ENCODE peak calls at places on chromosomes 5 and 9, in nine cellular contexts. One of them, this sample, is unnamed.

GRCh38 chr5:92641031-92641962 is 939.7 kb downstream of the NR2F1-AS1 start:
- DNase-seq in CD8-positive, alpha-beta T cell: no peak
- DNase-seq in nucleus accumbens: no peak
- DNase-seq in mesothelial cell of epicardium: no peak
- DNase-seq in CD4-positive, alpha-beta T cell: no peak
- DNase-seq in cardiac muscle cell: peak
- DNase-seq in NCI-H1092 treated with DMSO at 0.1 percent for 48 hours: peak
- DNase-seq in HT1080: peak
- DNase-seq in MM.1S: peak
- DNase-seq in this sample: peak

GRCh38 chr9:17597977-17598376 is 19.1 kb downstream of the SH3GL2 start:
- DNase-seq in HT1080: no peak
- DNase-seq in nucleus accumbens: no peak
- DNase-seq in CD4-positive, alpha-beta T cell: no peak
- DNase-seq in NCI-H1092 treated with DMSO at 0.1 percent for 48 hours: no peak
- DNase-seq in mesothelial cell of epicardium: no peak
- DNase-seq in MM.1S: no peak
- DNase-seq in cardiac muscle cell: no peak
- DNase-seq in CD8-positive, alpha-beta T cell: no peak
- DNase-seq in this sample: no peak

GRCh38 chr5:155013526-155013925 is at the start of gene KIF4B:
- DNase-seq in NCI-H1092 treated with DMSO at 0.1 percent for 48 hours: no peak
- DNase-seq in MM.1S: no peak
- DNase-seq in mesothelial cell of epicardium: no peak
- DNase-seq in HT1080: no peak
- DNase-seq in cardiac muscle cell: no peak
- DNase-seq in nucleus accumbens: no peak
- DNase-seq in CD4-positive, alpha-beta T cell: no peak
- DNase-seq in CD8-positive, alpha-beta T cell: no peak
- DNase-seq in this sample: no peak

GRCh38 chr9:32969270-32969669 is 32.2 kb downstream of the APTX start:
- DNase-seq in cardiac muscle cell: no peak
- DNase-seq in MM.1S: no peak
- DNase-seq in nucleus accumbens: no peak
- DNase-seq in mesothelial cell of epicardium: no peak
- DNase-seq in CD8-positive, alpha-beta T cell: no peak
- DNase-seq in HT1080: peak
- DNase-seq in NCI-H1092 treated with DMSO at 0.1 percent for 48 hours: no peak
- DNase-seq in CD4-positive, alpha-beta T cell: no peak
- DNase-seq in this sample: peak

GRCh38 chr5:38453506-38453905 is 102.9 kb downstream of the LIFR start:
- DNase-seq in nucleus accumbens: no peak
- DNase-seq in HT1080: peak
- DNase-seq in NCI-H1092 treated with DMSO at 0.1 percent for 48 hours: no peak
- DNase-seq in CD8-positive, alpha-beta T cell: peak
- DNase-seq in CD4-positive, alpha-beta T cell: peak
- DNase-seq in cardiac muscle cell: no peak
- DNase-seq in MM.1S: peak
- DNase-seq in mesothelial cell of epicardium: no peak
- DNase-seq in this sample: no peak

GRCh38 chr5:105849701-105850100 is 1821.0 kb downstream of the EFNA5 start:
- DNase-seq in NCI-H1092 treated with DMSO at 0.1 percent for 48 hours: no peak
- DNase-seq in CD8-positive, alpha-beta T cell: no peak
- DNase-seq in mesothelial cell of epicardium: no peak
- DNase-seq in nucleus accumbens: no peak
- DNase-seq in MM.1S: no peak
- DNase-seq in HT1080: no peak
- DNase-seq in CD4-positive, alpha-beta T cell: no peak
- DNase-seq in cardiac muscle cell: no peak
- DNase-seq in this sample: peak

GRCh38 chr5:42522783-42523182 is 99.5 kb downstream of the GHR start:
- DNase-seq in nucleus accumbens: no peak
- DNase-seq in mesothelial cell of epicardium: no peak
- DNase-seq in MM.1S: no peak
- DNase-seq in CD4-positive, alpha-beta T cell: no peak
- DNase-seq in NCI-H1092 treated with DMSO at 0.1 percent for 48 hours: no peak
- DNase-seq in cardiac muscle cell: no peak
- DNase-seq in HT1080: no peak
- DNase-seq in CD8-positive, alpha-beta T cell: no peak
- DNase-seq in this sample: no peak

GRCh38 chr5:34898258-34898895 is 16.9 kb downstream of the RAD1 start:
- DNase-seq in HT1080: peak
- DNase-seq in mesothelial cell of epicardium: peak
- DNase-seq in CD8-positive, alpha-beta T cell: peak
- DNase-seq in NCI-H1092 treated with DMSO at 0.1 percent for 48 hours: peak
- DNase-seq in nucleus accumbens: peak
- DNase-seq in cardiac muscle cell: peak
- DNase-seq in CD4-positive, alpha-beta T cell: peak
- DNase-seq in MM.1S: peak
- DNase-seq in this sample: peak

GRCh38 chr5:73678807-73679206 is 52.8 kb downstream of the ARHGEF28 start:
- DNase-seq in CD4-positive, alpha-beta T cell: no peak
- DNase-seq in NCI-H1092 treated with DMSO at 0.1 percent for 48 hours: no peak
- DNase-seq in MM.1S: no peak
- DNase-seq in cardiac muscle cell: no peak
- DNase-seq in nucleus accumbens: no peak
- DNase-seq in mesothelial cell of epicardium: no peak
- DNase-seq in HT1080: no peak
- DNase-seq in CD8-positive, alpha-beta T cell: no peak
- DNase-seq in this sample: no peak

GRCh38 chr9:37026085-37026935 is 7.8 kb downstream of the PAX5 start:
- DNase-seq in CD4-positive, alpha-beta T cell: no peak
- DNase-seq in mesothelial cell of epicardium: no peak
- DNase-seq in cardiac muscle cell: no peak
- DNase-seq in HT1080: no peak
- DNase-seq in MM.1S: no peak
- DNase-seq in NCI-H1092 treated with DMSO at 0.1 percent for 48 hours: peak
- DNase-seq in nucleus accumbens: no peak
- DNase-seq in CD8-positive, alpha-beta T cell: no peak
- DNase-seq in this sample: peak

GRCh38 chr5:132176543-132176945 is 51.1 kb downstream of the P4HA2 start:
- DNase-seq in HT1080: no peak
- DNase-seq in nucleus accumbens: no peak
- DNase-seq in mesothelial cell of epicardium: no peak
- DNase-seq in MM.1S: peak
- DNase-seq in CD8-positive, alpha-beta T cell: no peak
- DNase-seq in NCI-H1092 treated with DMSO at 0.1 percent for 48 hours: no peak
- DNase-seq in CD4-positive, alpha-beta T cell: no peak
- DNase-seq in cardiac muscle cell: no peak
- DNase-seq in this sample: no peak

GRCh38 chr9:127081250-127082185 is 40.9 kb downstream of the ANGPTL2 start:
- DNase-seq in MM.1S: no peak
- DNase-seq in HT1080: no peak
- DNase-seq in mesothelial cell of epicardium: no peak
- DNase-seq in nucleus accumbens: no peak
- DNase-seq in CD8-positive, alpha-beta T cell: no peak
- DNase-seq in CD4-positive, alpha-beta T cell: no peak
- DNase-seq in NCI-H1092 treated with DMSO at 0.1 percent for 48 hours: no peak
- DNase-seq in cardiac muscle cell: no peak
- DNase-seq in this sample: no peak

GRCh38 chr9:110214090-110214489 is 6.1 kb upstream of the C9orf152 start:
- DNase-seq in NCI-H1092 treated with DMSO at 0.1 percent for 48 hours: no peak
- DNase-seq in CD8-positive, alpha-beta T cell: no peak
- DNase-seq in cardiac muscle cell: no peak
- DNase-seq in CD4-positive, alpha-beta T cell: no peak
- DNase-seq in nucleus accumbens: no peak
- DNase-seq in HT1080: peak
- DNase-seq in mesothelial cell of epicardium: no peak
- DNase-seq in MM.1S: no peak
- DNase-seq in this sample: peak

GRCh38 chr5:76413746-76414145 is 10.7 kb downstream of the IQGAP2 start:
- DNase-seq in nucleus accumbens: no peak
- DNase-seq in HT1080: no peak
- DNase-seq in CD4-positive, alpha-beta T cell: no peak
- DNase-seq in CD8-positive, alpha-beta T cell: no peak
- DNase-seq in mesothelial cell of epicardium: no peak
- DNase-seq in MM.1S: no peak
- DNase-seq in cardiac muscle cell: no peak
- DNase-seq in NCI-H1092 treated with DMSO at 0.1 percent for 48 hours: no peak
- DNase-seq in this sample: no peak

GRCh38 chr9:98767915-98768314 is 28.4 kb downstream of the ANKS6 start:
- DNase-seq in nucleus accumbens: no peak
- DNase-seq in HT1080: no peak
- DNase-seq in cardiac muscle cell: no peak
- DNase-seq in MM.1S: no peak
- DNase-seq in NCI-H1092 treated with DMSO at 0.1 percent for 48 hours: no peak
- DNase-seq in mesothelial cell of epicardium: no peak
- DNase-seq in CD4-positive, alpha-beta T cell: no peak
- DNase-seq in CD8-positive, alpha-beta T cell: no peak
- DNase-seq in this sample: no peak

GRCh38 chr5:106957336-106957735 is 713.4 kb downstream of the EFNA5 start:
- DNase-seq in mesothelial cell of epicardium: no peak
- DNase-seq in NCI-H1092 treated with DMSO at 0.1 percent for 48 hours: no peak
- DNase-seq in MM.1S: no peak
- DNase-seq in HT1080: no peak
- DNase-seq in CD8-positive, alpha-beta T cell: no peak
- DNase-seq in CD4-positive, alpha-beta T cell: no peak
- DNase-seq in nucleus accumbens: no peak
- DNase-seq in cardiac muscle cell: no peak
- DNase-seq in this sample: no peak

GRCh38 chr5:96745844-96746531 is 61.8 kb downstream of the ERAP1 start:
- DNase-seq in cardiac muscle cell: peak
- DNase-seq in NCI-H1092 treated with DMSO at 0.1 percent for 48 hours: no peak
- DNase-seq in HT1080: no peak
- DNase-seq in CD8-positive, alpha-beta T cell: no peak
- DNase-seq in mesothelial cell of epicardium: no peak
- DNase-seq in MM.1S: no peak
- DNase-seq in CD4-positive, alpha-beta T cell: no peak
- DNase-seq in nucleus accumbens: no peak
- DNase-seq in this sample: no peak

GRCh38 chr5:160843240-160843639 is 8.8 kb downstream of the ATP10B start:
- DNase-seq in cardiac muscle cell: no peak
- DNase-seq in CD4-positive, alpha-beta T cell: no peak
- DNase-seq in nucleus accumbens: no peak
- DNase-seq in NCI-H1092 treated with DMSO at 0.1 percent for 48 hours: no peak
- DNase-seq in MM.1S: peak
- DNase-seq in CD8-positive, alpha-beta T cell: no peak
- DNase-seq in mesothelial cell of epicardium: no peak
- DNase-seq in HT1080: no peak
- DNase-seq in this sample: no peak

GRCh38 chr9:121807918-121808278 is 156.5 kb downstream of the DAB2IP start:
- DNase-seq in mesothelial cell of epicardium: no peak
- DNase-seq in HT1080: no peak
- DNase-seq in CD8-positive, alpha-beta T cell: no peak
- DNase-seq in cardiac muscle cell: peak
- DNase-seq in nucleus accumbens: no peak
- DNase-seq in NCI-H1092 treated with DMSO at 0.1 percent for 48 hours: no peak
- DNase-seq in CD4-positive, alpha-beta T cell: no peak
- DNase-seq in MM.1S: no peak
- DNase-seq in this sample: no peak

GRCh38 chr5:141359790-141360426 is at the start of gene PCDHGB2:
- DNase-seq in MM.1S: peak
- DNase-seq in HT1080: peak
- DNase-seq in cardiac muscle cell: peak
- DNase-seq in CD8-positive, alpha-beta T cell: no peak
- DNase-seq in NCI-H1092 treated with DMSO at 0.1 percent for 48 hours: no peak
- DNase-seq in nucleus accumbens: no peak
- DNase-seq in mesothelial cell of epicardium: no peak
- DNase-seq in CD4-positive, alpha-beta T cell: no peak
- DNase-seq in this sample: peak

GRCh38 chr5:177568326-177568725 is 14.0 kb upstream of the FAM193B start:
- DNase-seq in MM.1S: no peak
- DNase-seq in HT1080: no peak
- DNase-seq in CD4-positive, alpha-beta T cell: no peak
- DNase-seq in cardiac muscle cell: no peak
- DNase-seq in mesothelial cell of epicardium: no peak
- DNase-seq in NCI-H1092 treated with DMSO at 0.1 percent for 48 hours: no peak
- DNase-seq in nucleus accumbens: no peak
- DNase-seq in CD8-positive, alpha-beta T cell: no peak
- DNase-seq in this sample: no peak

GRCh38 chr5:36452394-36453100 is 150.8 kb upstream of the RANBP3L start:
- DNase-seq in MM.1S: no peak
- DNase-seq in NCI-H1092 treated with DMSO at 0.1 percent for 48 hours: no peak
- DNase-seq in mesothelial cell of epicardium: no peak
- DNase-seq in cardiac muscle cell: no peak
- DNase-seq in HT1080: no peak
- DNase-seq in nucleus accumbens: no peak
- DNase-seq in CD8-positive, alpha-beta T cell: no peak
- DNase-seq in CD4-positive, alpha-beta T cell: no peak
- DNase-seq in this sample: no peak

GRCh38 chr9:80175286-80175906 is 603.6 kb downstream of the TLE4 start:
- DNase-seq in mesothelial cell of epicardium: no peak
- DNase-seq in CD8-positive, alpha-beta T cell: no peak
- DNase-seq in MM.1S: peak
- DNase-seq in cardiac muscle cell: peak
- DNase-seq in NCI-H1092 treated with DMSO at 0.1 percent for 48 hours: peak
- DNase-seq in CD4-positive, alpha-beta T cell: no peak
- DNase-seq in nucleus accumbens: no peak
- DNase-seq in HT1080: no peak
- DNase-seq in this sample: peak